ENCODE peak calls at places on chromosomes 3 and 15, in nine cellular contexts. One of them, this sample, is unnamed.

GRCh38 chr3:18779704-18780103 is 354.6 kb upstream of the SATB1 start:
- DNase-seq in HuH-7.5: no peak
- DNase-seq in amniotic epithelial cell: no peak
- DNase-seq in stimulated activated CD8-positive, alpha-beta memory T cell treated with anti-CD3 and anti-CD28 coated beads, Interleukin-4, amount 100 ng/mL, for 1 hour: no peak
- DNase-seq in MM.1S: no peak
- DNase-seq in right lobe of liver: no peak
- DNase-seq in stimulated activated CD4-positive, alpha-beta T cell treated with anti-CD3 and anti-CD28 coated beads, Interleukin-1b, Interleukin-23, amount 100 ng/mL, for 24 hours: no peak
- DNase-seq in T-helper 2 cell: no peak
- DNase-seq in memory B cell: no peak
- DNase-seq in this sample: no peak

GRCh38 chr3:110314512-110315114 is 757.0 kb upstream of the NECTIN3 start:
- DNase-seq in HuH-7.5: peak
- DNase-seq in amniotic epithelial cell: peak
- DNase-seq in stimulated activated CD8-positive, alpha-beta memory T cell treated with anti-CD3 and anti-CD28 coated beads, Interleukin-4, amount 100 ng/mL, for 1 hour: peak
- DNase-seq in MM.1S: peak
- DNase-seq in right lobe of liver: peak
- DNase-seq in stimulated activated CD4-positive, alpha-beta T cell treated with anti-CD3 and anti-CD28 coated beads, Interleukin-1b, Interleukin-23, amount 100 ng/mL, for 24 hours: peak
- DNase-seq in T-helper 2 cell: peak
- DNase-seq in memory B cell: peak
- DNase-seq in this sample: peak

GRCh38 chr3:88005066-88005465 is 53.7 kb downstream of the CGGBP1 start:
- DNase-seq in HuH-7.5: no peak
- DNase-seq in amniotic epithelial cell: peak
- DNase-seq in stimulated activated CD8-positive, alpha-beta memory T cell treated with anti-CD3 and anti-CD28 coated beads, Interleukin-4, amount 100 ng/mL, for 1 hour: no peak
- DNase-seq in MM.1S: peak
- DNase-seq in right lobe of liver: no peak
- DNase-seq in stimulated activated CD4-positive, alpha-beta T cell treated with anti-CD3 and anti-CD28 coated beads, Interleukin-1b, Interleukin-23, amount 100 ng/mL, for 24 hours: no peak
- DNase-seq in T-helper 2 cell: no peak
- DNase-seq in memory B cell: peak
- DNase-seq in this sample: peak

GRCh38 chr3:13111173-13111873 is 38.1 kb upstream of the IQSEC1 start:
- DNase-seq in HuH-7.5: no peak
- DNase-seq in amniotic epithelial cell: no peak
- DNase-seq in stimulated activated CD8-positive, alpha-beta memory T cell treated with anti-CD3 and anti-CD28 coated beads, Interleukin-4, amount 100 ng/mL, for 1 hour: no peak
- DNase-seq in MM.1S: peak
- DNase-seq in right lobe of liver: no peak
- DNase-seq in stimulated activated CD4-positive, alpha-beta T cell treated with anti-CD3 and anti-CD28 coated beads, Interleukin-1b, Interleukin-23, amount 100 ng/mL, for 24 hours: no peak
- DNase-seq in T-helper 2 cell: no peak
- DNase-seq in memory B cell: no peak
- DNase-seq in this sample: no peak

GRCh38 chr3:106862067-106862466 is 515.2 kb upstream of the CCDC54 start:
- DNase-seq in HuH-7.5: no peak
- DNase-seq in amniotic epithelial cell: peak
- DNase-seq in stimulated activated CD8-positive, alpha-beta memory T cell treated with anti-CD3 and anti-CD28 coated beads, Interleukin-4, amount 100 ng/mL, for 1 hour: no peak
- DNase-seq in MM.1S: no peak
- DNase-seq in right lobe of liver: no peak
- DNase-seq in stimulated activated CD4-positive, alpha-beta T cell treated with anti-CD3 and anti-CD28 coated beads, Interleukin-1b, Interleukin-23, amount 100 ng/mL, for 24 hours: no peak
- DNase-seq in T-helper 2 cell: no peak
- DNase-seq in memory B cell: no peak
- DNase-seq in this sample: no peak

GRCh38 chr3:18891641-18892040 is 256.7 kb upstream of the KCNH8 start:
- DNase-seq in HuH-7.5: no peak
- DNase-seq in amniotic epithelial cell: no peak
- DNase-seq in stimulated activated CD8-positive, alpha-beta memory T cell treated with anti-CD3 and anti-CD28 coated beads, Interleukin-4, amount 100 ng/mL, for 1 hour: no peak
- DNase-seq in MM.1S: no peak
- DNase-seq in right lobe of liver: no peak
- DNase-seq in stimulated activated CD4-positive, alpha-beta T cell treated with anti-CD3 and anti-CD28 coated beads, Interleukin-1b, Interleukin-23, amount 100 ng/mL, for 24 hours: no peak
- DNase-seq in T-helper 2 cell: no peak
- DNase-seq in memory B cell: no peak
- DNase-seq in this sample: peak

GRCh38 chr3:37510749-37511148 is 336.4 kb upstream of the LRRFIP2 start:
- DNase-seq in HuH-7.5: no peak
- DNase-seq in amniotic epithelial cell: no peak
- DNase-seq in stimulated activated CD8-positive, alpha-beta memory T cell treated with anti-CD3 and anti-CD28 coated beads, Interleukin-4, amount 100 ng/mL, for 1 hour: no peak
- DNase-seq in MM.1S: no peak
- DNase-seq in right lobe of liver: no peak
- DNase-seq in stimulated activated CD4-positive, alpha-beta T cell treated with anti-CD3 and anti-CD28 coated beads, Interleukin-1b, Interleukin-23, amount 100 ng/mL, for 24 hours: no peak
- DNase-seq in T-helper 2 cell: no peak
- DNase-seq in memory B cell: no peak
- DNase-seq in this sample: no peak

GRCh38 chr3:190404715-190405114 is 16.8 kb downstream of the CLDN16 start:
- DNase-seq in HuH-7.5: no peak
- DNase-seq in amniotic epithelial cell: no peak
- DNase-seq in stimulated activated CD8-positive, alpha-beta memory T cell treated with anti-CD3 and anti-CD28 coated beads, Interleukin-4, amount 100 ng/mL, for 1 hour: no peak
- DNase-seq in MM.1S: no peak
- DNase-seq in right lobe of liver: no peak
- DNase-seq in stimulated activated CD4-positive, alpha-beta T cell treated with anti-CD3 and anti-CD28 coated beads, Interleukin-1b, Interleukin-23, amount 100 ng/mL, for 24 hours: no peak
- DNase-seq in T-helper 2 cell: no peak
- DNase-seq in memory B cell: no peak
- DNase-seq in this sample: no peak

GRCh38 chr3:126118591-126118990 is 34.7 kb upstream of the SLC41A3 start:
- DNase-seq in HuH-7.5: no peak
- DNase-seq in amniotic epithelial cell: no peak
- DNase-seq in stimulated activated CD8-positive, alpha-beta memory T cell treated with anti-CD3 and anti-CD28 coated beads, Interleukin-4, amount 100 ng/mL, for 1 hour: no peak
- DNase-seq in MM.1S: no peak
- DNase-seq in right lobe of liver: peak
- DNase-seq in stimulated activated CD4-positive, alpha-beta T cell treated with anti-CD3 and anti-CD28 coated beads, Interleukin-1b, Interleukin-23, amount 100 ng/mL, for 24 hours: no peak
- DNase-seq in T-helper 2 cell: no peak
- DNase-seq in memory B cell: no peak
- DNase-seq in this sample: no peak

GRCh38 chr15:62344806-62345539 is 179.9 kb upstream of the C2CD4B start:
- DNase-seq in HuH-7.5: peak
- DNase-seq in amniotic epithelial cell: peak
- DNase-seq in stimulated activated CD8-positive, alpha-beta memory T cell treated with anti-CD3 and anti-CD28 coated beads, Interleukin-4, amount 100 ng/mL, for 1 hour: no peak
- DNase-seq in MM.1S: peak
- DNase-seq in right lobe of liver: peak
- DNase-seq in stimulated activated CD4-positive, alpha-beta T cell treated with anti-CD3 and anti-CD28 coated beads, Interleukin-1b, Interleukin-23, amount 100 ng/mL, for 24 hours: peak
- DNase-seq in T-helper 2 cell: peak
- DNase-seq in memory B cell: no peak
- DNase-seq in this sample: peak

GRCh38 chr15:68789921-68790575 is 30.6 kb downstream of the ANP32A start:
- DNase-seq in HuH-7.5: no peak
- DNase-seq in amniotic epithelial cell: peak
- DNase-seq in stimulated activated CD8-positive, alpha-beta memory T cell treated with anti-CD3 and anti-CD28 coated beads, Interleukin-4, amount 100 ng/mL, for 1 hour: no peak
- DNase-seq in MM.1S: no peak
- DNase-seq in right lobe of liver: no peak
- DNase-seq in stimulated activated CD4-positive, alpha-beta T cell treated with anti-CD3 and anti-CD28 coated beads, Interleukin-1b, Interleukin-23, amount 100 ng/mL, for 24 hours: no peak
- DNase-seq in T-helper 2 cell: no peak
- DNase-seq in memory B cell: no peak
- DNase-seq in this sample: no peak

GRCh38 chr3:50542177-50543034 is 25.1 kb downstream of the C3orf18 start:
- DNase-seq in HuH-7.5: peak
- DNase-seq in amniotic epithelial cell: peak
- DNase-seq in stimulated activated CD8-positive, alpha-beta memory T cell treated with anti-CD3 and anti-CD28 coated beads, Interleukin-4, amount 100 ng/mL, for 1 hour: peak
- DNase-seq in MM.1S: peak
- DNase-seq in right lobe of liver: peak
- DNase-seq in stimulated activated CD4-positive, alpha-beta T cell treated with anti-CD3 and anti-CD28 coated beads, Interleukin-1b, Interleukin-23, amount 100 ng/mL, for 24 hours: peak
- DNase-seq in T-helper 2 cell: peak
- DNase-seq in memory B cell: peak
- DNase-seq in this sample: no peak

GRCh38 chr3:15647629-15648167 is 46.2 kb downstream of the BTD start:
- DNase-seq in HuH-7.5: no peak
- DNase-seq in amniotic epithelial cell: peak
- DNase-seq in stimulated activated CD8-positive, alpha-beta memory T cell treated with anti-CD3 and anti-CD28 coated beads, Interleukin-4, amount 100 ng/mL, for 1 hour: no peak
- DNase-seq in MM.1S: peak
- DNase-seq in right lobe of liver: no peak
- DNase-seq in stimulated activated CD4-positive, alpha-beta T cell treated with anti-CD3 and anti-CD28 coated beads, Interleukin-1b, Interleukin-23, amount 100 ng/mL, for 24 hours: no peak
- DNase-seq in T-helper 2 cell: no peak
- DNase-seq in memory B cell: peak
- DNase-seq in this sample: peak

GRCh38 chr15:31511707-31512310 is 185.2 kb downstream of the KLF13 start:
- DNase-seq in HuH-7.5: no peak
- DNase-seq in amniotic epithelial cell: no peak
- DNase-seq in stimulated activated CD8-positive, alpha-beta memory T cell treated with anti-CD3 and anti-CD28 coated beads, Interleukin-4, amount 100 ng/mL, for 1 hour: no peak
- DNase-seq in MM.1S: no peak
- DNase-seq in right lobe of liver: peak
- DNase-seq in stimulated activated CD4-positive, alpha-beta T cell treated with anti-CD3 and anti-CD28 coated beads, Interleukin-1b, Interleukin-23, amount 100 ng/mL, for 24 hours: no peak
- DNase-seq in T-helper 2 cell: no peak
- DNase-seq in memory B cell: peak
- DNase-seq in this sample: no peak

GRCh38 chr15:70853855-70854668 is at the start of gene LARP6:
- DNase-seq in HuH-7.5: peak
- DNase-seq in amniotic epithelial cell: no peak
- DNase-seq in stimulated activated CD8-positive, alpha-beta memory T cell treated with anti-CD3 and anti-CD28 coated beads, Interleukin-4, amount 100 ng/mL, for 1 hour: no peak
- DNase-seq in MM.1S: peak
- DNase-seq in right lobe of liver: no peak
- DNase-seq in stimulated activated CD4-positive, alpha-beta T cell treated with anti-CD3 and anti-CD28 coated beads, Interleukin-1b, Interleukin-23, amount 100 ng/mL, for 24 hours: no peak
- DNase-seq in T-helper 2 cell: no peak
- DNase-seq in memory B cell: peak
- DNase-seq in this sample: no peak

GRCh38 chr3:149765762-149766334 is 13.6 kb upstream of the COMMD2 start:
- DNase-seq in HuH-7.5: no peak
- DNase-seq in amniotic epithelial cell: peak
- DNase-seq in stimulated activated CD8-positive, alpha-beta memory T cell treated with anti-CD3 and anti-CD28 coated beads, Interleukin-4, amount 100 ng/mL, for 1 hour: no peak
- DNase-seq in MM.1S: peak
- DNase-seq in right lobe of liver: no peak
- DNase-seq in stimulated activated CD4-positive, alpha-beta T cell treated with anti-CD3 and anti-CD28 coated beads, Interleukin-1b, Interleukin-23, amount 100 ng/mL, for 24 hours: no peak
- DNase-seq in T-helper 2 cell: no peak
- DNase-seq in memory B cell: no peak
- DNase-seq in this sample: peak

GRCh38 chr15:39786444-39787056 is 3.9 kb upstream of the FSIP1 start:
- DNase-seq in HuH-7.5: peak
- DNase-seq in amniotic epithelial cell: peak
- DNase-seq in stimulated activated CD8-positive, alpha-beta memory T cell treated with anti-CD3 and anti-CD28 coated beads, Interleukin-4, amount 100 ng/mL, for 1 hour: no peak
- DNase-seq in MM.1S: peak
- DNase-seq in right lobe of liver: no peak
- DNase-seq in stimulated activated CD4-positive, alpha-beta T cell treated with anti-CD3 and anti-CD28 coated beads, Interleukin-1b, Interleukin-23, amount 100 ng/mL, for 24 hours: no peak
- DNase-seq in T-helper 2 cell: no peak
- DNase-seq in memory B cell: peak
- DNase-seq in this sample: peak

GRCh38 chr3:108103971-108104797 is 13.4 kb upstream of the CD47 start:
- DNase-seq in HuH-7.5: no peak
- DNase-seq in amniotic epithelial cell: peak
- DNase-seq in stimulated activated CD8-positive, alpha-beta memory T cell treated with anti-CD3 and anti-CD28 coated beads, Interleukin-4, amount 100 ng/mL, for 1 hour: no peak
- DNase-seq in MM.1S: no peak
- DNase-seq in right lobe of liver: peak
- DNase-seq in stimulated activated CD4-positive, alpha-beta T cell treated with anti-CD3 and anti-CD28 coated beads, Interleukin-1b, Interleukin-23, amount 100 ng/mL, for 24 hours: no peak
- DNase-seq in T-helper 2 cell: no peak
- DNase-seq in memory B cell: no peak
- DNase-seq in this sample: no peak

GRCh38 chr15:31801152-31801551 is 229.2 kb upstream of the CHRNA7 start:
- DNase-seq in HuH-7.5: no peak
- DNase-seq in amniotic epithelial cell: no peak
- DNase-seq in stimulated activated CD8-positive, alpha-beta memory T cell treated with anti-CD3 and anti-CD28 coated beads, Interleukin-4, amount 100 ng/mL, for 1 hour: no peak
- DNase-seq in MM.1S: no peak
- DNase-seq in right lobe of liver: no peak
- DNase-seq in stimulated activated CD4-positive, alpha-beta T cell treated with anti-CD3 and anti-CD28 coated beads, Interleukin-1b, Interleukin-23, amount 100 ng/mL, for 24 hours: no peak
- DNase-seq in T-helper 2 cell: no peak
- DNase-seq in memory B cell: no peak
- DNase-seq in this sample: no peak

GRCh38 chr15:44606740-44607139 is 56.7 kb downstream of the SPG11 start:
- DNase-seq in HuH-7.5: no peak
- DNase-seq in amniotic epithelial cell: no peak
- DNase-seq in stimulated activated CD8-positive, alpha-beta memory T cell treated with anti-CD3 and anti-CD28 coated beads, Interleukin-4, amount 100 ng/mL, for 1 hour: no peak
- DNase-seq in MM.1S: no peak
- DNase-seq in right lobe of liver: no peak
- DNase-seq in stimulated activated CD4-positive, alpha-beta T cell treated with anti-CD3 and anti-CD28 coated beads, Interleukin-1b, Interleukin-23, amount 100 ng/mL, for 24 hours: no peak
- DNase-seq in T-helper 2 cell: no peak
- DNase-seq in memory B cell: no peak
- DNase-seq in this sample: no peak